ENCODE peak calls at places on chromosome 6, in five cellular contexts. C, O, N, H and E are unnamed samples.

GRCh38 chr6:35047265-35048011 is 93.7 kb downstream of the TCP11 start:
- DNase-seq in C (no peak), O (no peak), N (no peak), H (no peak), E (no peak)

GRCh38 chr6:143243786-143244185 is 183.1 kb downstream of the AIG1 start:
- DNase-seq in C (no peak), O (no peak), N (no peak), H (no peak), E (no peak)

GRCh38 chr6:98601697-98602096 is 232.7 kb upstream of the POU3F2 start:
- DNase-seq in C (no peak), O (no peak), N (no peak), H (no peak), E (no peak)

GRCh38 chr6:109349419-109349987 is 32.8 kb downstream of the CD164 start:
- DNase-seq in C (no peak), O (peak; percentile 58), N (peak; percentile 1), H (no peak), E (no peak)

GRCh38 chr6:85321926-85322325 is 128.0 kb upstream of the NT5E start:
- DNase-seq in C (no peak), O (no peak), N (no peak), H (no peak), E (no peak)

GRCh38 chr6:151148111-151148510 is 91.7 kb upstream of the AKAP12 start:
- DNase-seq in C (no peak), O (no peak), N (no peak), H (no peak), E (no peak)

GRCh38 chr6:25449774-25450173 is 170.6 kb downstream of the CARMIL1 start:
- DNase-seq in C (no peak), O (no peak), N (no peak), H (no peak), E (peak; percentile 12)

GRCh38 chr6:116511424-116512131 is at the start of gene CALHM5:
- DNase-seq in C (peak; percentile 80), O (no peak), N (no peak), H (no peak), E (no peak)

GRCh38 chr6:3607171-3607570 is 144.3 kb downstream of the PXDC1 start:
- DNase-seq in C (no peak), O (no peak), N (no peak), H (no peak), E (no peak)

GRCh38 chr6:44043036-44043478 is 84.2 kb downstream of the MRPL14 start:
- DNase-seq in C (no peak), O (no peak), N (no peak), H (no peak), E (no peak)

GRCh38 chr6:106906227-106906626 is 68.3 kb downstream of the CD24 start:
- DNase-seq in C (no peak), O (no peak), N (no peak), H (no peak), E (no peak)

GRCh38 chr6:118786696-118787453 is 107.1 kb upstream of the ASF1A start:
- DNase-seq in C (no peak), O (no peak), N (no peak), H (no peak), E (no peak)

GRCh38 chr6:133242761-133243590 is 1.8 kb downstream of the EYA4 start:
- DNase-seq in C (no peak), O (no peak), N (no peak), H (no peak), E (no peak)

GRCh38 chr6:36852481-36853147 is 13.4 kb upstream of the CPNE5 start:
- DNase-seq in C (peak; percentile 22), O (no peak), N (no peak), H (no peak), E (no peak)

GRCh38 chr6:54621285-54621684 is 225.3 kb upstream of the FAM83B start:
- DNase-seq in C (no peak), O (peak; percentile 3), N (no peak), H (no peak), E (no peak)

GRCh38 chr6:39295538-39295937 is 18.7 kb downstream of the KCNK17 start:
- DNase-seq in C (no peak), O (no peak), N (peak; percentile 76), H (no peak), E (no peak)

GRCh38 chr6:70706491-70707123 is 38.9 kb downstream of the SMAP1 start:
- DNase-seq in C (peak; percentile 45), O (peak; percentile 34), N (no peak), H (no peak), E (no peak)

GRCh38 chr6:163319609-163320366 is 94.7 kb upstream of the QKI start:
- DNase-seq in C (no peak), O (no peak), N (no peak), H (no peak), E (no peak)

GRCh38 chr6:2581611-2582010 is 169.1 kb downstream of the MYLK4 start:
- DNase-seq in C (no peak), O (no peak), N (no peak), H (no peak), E (no peak)

GRCh38 chr6:154384196-154384595 is 27.6 kb upstream of the IPCEF1 start:
- DNase-seq in C (no peak), O (no peak), N (no peak), H (no peak), E (no peak)

GRCh38 chr6:118893095-118893881 is 664 bp upstream of the ASF1A start:
- DNase-seq in C (peak; percentile 50), O (peak; percentile 55), N (no peak), H (peak; percentile 69), E (peak; percentile 22)

GRCh38 chr6:145789443-145789842 is 25.2 kb downstream of the FBXO30 start:
- DNase-seq in C (no peak), O (no peak), N (no peak), H (no peak), E (no peak)

GRCh38 chr6:130229645-130230044 is 6.9 kb upstream of the SAMD3 start:
- DNase-seq in C (no peak), O (no peak), N (no peak), H (no peak), E (no peak)

GRCh38 chr6:53287336-53288225 is 61.2 kb downstream of the ELOVL5 start:
- DNase-seq in C (no peak), O (no peak), N (peak; percentile 86), H (no peak), E (peak; percentile 64)

GRCh38 chr6:100479180-100480035 is 14.7 kb upstream of the SIM1 start:
- DNase-seq in C (no peak), O (peak; percentile 17), N (no peak), H (no peak), E (no peak)

GRCh38 chr6:36032245-36032644 is 4.6 kb downstream of the MAPK14 start:
- DNase-seq in C (no peak), O (no peak), N (no peak), H (no peak), E (no peak)

GRCh38 chr6:128479991-128480390 is 40.4 kb downstream of the PTPRK start:
- DNase-seq in C (no peak), O (no peak), N (no peak), H (no peak), E (no peak)

GRCh38 chr6:72696055-72696454 is 74.2 kb downstream of the KCNQ5 start:
- DNase-seq in C (no peak), O (no peak), N (no peak), H (no peak), E (no peak)

GRCh38 chr6:133634474-133634873 is 254.4 kb upstream of the TCF21 start:
- DNase-seq in C (no peak), O (no peak), N (no peak), H (no peak), E (no peak)

GRCh38 chr6:143806282-143807102 is 36.6 kb upstream of the LTV1 start:
- DNase-seq in C (peak; percentile 45), O (no peak), N (no peak), H (peak; percentile 93), E (no peak)

GRCh38 chr6:73951186-73951585 is 255.2 kb downstream of the CD109 start:
- DNase-seq in C (no peak), O (no peak), N (no peak), H (no peak), E (no peak)

GRCh38 chr6:21742238-21742660 is 148.7 kb downstream of the SOX4 start:
- DNase-seq in C (no peak), O (no peak), N (no peak), H (no peak), E (no peak)

GRCh38 chr6:37168163-37168758 is 1.7 kb upstream of the PIM1 start:
- DNase-seq in C (no peak), O (no peak), N (peak; percentile 4), H (no peak), E (no peak)

GRCh38 chr6:54988576-54988975 is 142.0 kb downstream of the FAM83B start:
- DNase-seq in C (no peak), O (no peak), N (no peak), H (no peak), E (no peak)

GRCh38 chr6:111950661-111951426 is 77.6 kb upstream of the FYN start:
- DNase-seq in C (no peak), O (no peak), N (no peak), H (no peak), E (no peak)